ENCODE peak calls at places on chromosomes 1 and 21, in ten cellular contexts. Y is K562, O is stomach, E is GM12892, V is SK-N-SH, P is GM12891, N is GM23338, H is HCT116, F is breast epithelium, W is GM12878. R is an unnamed sample.

GRCh38 chr1:36530791-36531190 is 48.1 kb upstream of the CSF3R start:
- DNase-seq in V (no peak), H (no peak), E (no peak), O (no peak), F (no peak), N (no peak), P (no peak), W (no peak), Y (no peak), R (no peak)

GRCh38 chr1:198918920-198919319 is 280.1 kb downstream of the PTPRC start:
- DNase-seq in H (no peak), V (no peak), E (no peak), P (no peak), W (no peak), O (no peak), N (no peak), F (no peak), Y (no peak), R (no peak)

GRCh38 chr1:17849216-17849615 is 94.1 kb downstream of the ACTL8 start:
- DNase-seq in W (no peak), E (no peak), V (no peak), F (no peak), O (no peak), N (peak), Y (no peak), P (no peak), H (no peak), R (no peak)

GRCh38 chr1:15620155-15620545 is 2.9 kb downstream of the DDI2 start:
- DNase-seq in W (no peak), Y (peak), E (no peak), O (no peak), P (no peak), N (no peak), F (no peak), V (no peak), H (no peak), R (no peak)

GRCh38 chr1:111988743-111989453 is 570 bp downstream of the KCND3 start:
- DNase-seq in H (no peak), V (peak), N (peak), E (no peak), F (no peak), P (no peak), W (no peak), Y (no peak), O (peak), R (peak)

GRCh38 chr1:19156676-19157075 is 53.4 kb downstream of the UBR4 start:
- DNase-seq in W (no peak), O (peak), P (no peak), F (no peak), V (no peak), N (no peak), H (no peak), Y (no peak), E (no peak), R (peak)

GRCh38 chr1:32242341-32242851 is 4.6 kb upstream of the FAM167B start:
- DNase-seq in F (no peak), E (no peak), N (peak), P (no peak), V (peak), H (no peak), Y (no peak), O (no peak), W (no peak), R (peak)

GRCh38 chr1:248856176-248856575 is 2.7 kb downstream of the ZNF692 start:
- DNase-seq in V (no peak), O (no peak), P (no peak), W (no peak), E (no peak), H (no peak), F (no peak), Y (no peak), N (no peak), R (no peak)

GRCh38 chr21:35648512-35648911 is 411.8 kb downstream of the SETD4 start:
- DNase-seq in N (no peak), Y (no peak), O (peak), F (no peak), E (no peak), W (no peak), P (no peak), V (no peak), H (no peak), R (no peak)

GRCh38 chr1:43135857-43136781 is 36.0 kb downstream of the EBNA1BP2 start:
- DNase-seq in E (no peak), H (no peak), Y (no peak), O (no peak), N (no peak), F (no peak), V (no peak), W (no peak), P (no peak), R (no peak)
- TF ChIP-seq POLR2AphosphoS5 in E (no peak), H (no peak), Y (no peak), O (no peak), N (no peak), F (no peak), V (no peak), W (no peak), P (no peak), R (no peak)

DNA sequence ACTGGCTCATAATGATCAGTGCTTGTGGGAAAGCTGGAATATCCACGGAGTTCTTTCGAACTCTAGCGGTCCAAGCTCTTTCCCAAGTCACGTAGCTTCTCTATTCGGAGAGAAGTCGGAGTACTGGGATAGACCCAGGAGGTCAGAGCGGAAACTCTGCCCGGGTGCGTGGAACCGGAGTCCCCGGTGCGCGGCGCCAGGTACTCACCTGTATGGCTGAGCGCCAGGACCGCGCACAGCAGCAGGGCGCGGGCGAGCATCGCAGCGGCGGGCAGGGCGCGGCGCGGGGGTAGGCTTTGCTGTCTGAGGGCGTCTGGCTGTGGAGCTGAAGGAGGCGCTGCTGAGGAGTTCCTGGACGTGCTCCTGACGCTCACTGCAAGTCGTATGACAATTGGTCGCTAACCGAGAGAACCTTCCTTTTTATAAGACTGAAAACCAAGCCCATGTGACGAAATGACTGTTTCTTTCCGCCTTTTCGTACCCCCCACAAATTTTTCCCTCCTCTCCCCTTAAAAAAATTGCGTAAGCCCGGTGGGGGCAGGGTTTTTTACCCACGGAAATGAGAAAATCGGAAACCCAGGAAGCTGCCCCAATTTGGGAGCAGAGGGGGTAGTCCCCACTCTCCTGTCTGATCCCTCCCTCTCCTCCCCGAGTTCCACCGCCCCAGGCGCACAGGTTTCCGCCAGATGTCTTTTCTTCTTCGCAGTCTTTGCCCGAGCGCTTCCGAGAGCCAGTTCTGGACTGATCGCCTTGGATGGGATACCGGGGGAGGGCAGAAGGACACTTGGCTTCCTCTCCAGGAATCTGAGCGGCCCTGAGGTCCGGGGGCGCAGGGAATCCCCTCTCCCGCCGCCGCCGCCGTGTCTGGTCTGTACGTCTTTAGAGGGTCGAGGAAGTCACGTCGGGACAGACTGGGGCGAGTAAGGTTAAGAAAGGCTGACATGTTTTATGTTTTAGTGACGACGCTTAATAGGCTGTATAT is at the start of gene PTGS2:
- DNase-seq in H (peak), P (peak), W (peak), Y (peak), V (peak), F (peak), N (peak), E (peak), O (peak), R (peak)
- TF ChIP-seq POLR2AphosphoS5 in H (peak), P (no peak), W (no peak), Y (no peak), V (peak), F (peak), N (no peak), E (no peak), O (peak), R (peak)

DNA sequence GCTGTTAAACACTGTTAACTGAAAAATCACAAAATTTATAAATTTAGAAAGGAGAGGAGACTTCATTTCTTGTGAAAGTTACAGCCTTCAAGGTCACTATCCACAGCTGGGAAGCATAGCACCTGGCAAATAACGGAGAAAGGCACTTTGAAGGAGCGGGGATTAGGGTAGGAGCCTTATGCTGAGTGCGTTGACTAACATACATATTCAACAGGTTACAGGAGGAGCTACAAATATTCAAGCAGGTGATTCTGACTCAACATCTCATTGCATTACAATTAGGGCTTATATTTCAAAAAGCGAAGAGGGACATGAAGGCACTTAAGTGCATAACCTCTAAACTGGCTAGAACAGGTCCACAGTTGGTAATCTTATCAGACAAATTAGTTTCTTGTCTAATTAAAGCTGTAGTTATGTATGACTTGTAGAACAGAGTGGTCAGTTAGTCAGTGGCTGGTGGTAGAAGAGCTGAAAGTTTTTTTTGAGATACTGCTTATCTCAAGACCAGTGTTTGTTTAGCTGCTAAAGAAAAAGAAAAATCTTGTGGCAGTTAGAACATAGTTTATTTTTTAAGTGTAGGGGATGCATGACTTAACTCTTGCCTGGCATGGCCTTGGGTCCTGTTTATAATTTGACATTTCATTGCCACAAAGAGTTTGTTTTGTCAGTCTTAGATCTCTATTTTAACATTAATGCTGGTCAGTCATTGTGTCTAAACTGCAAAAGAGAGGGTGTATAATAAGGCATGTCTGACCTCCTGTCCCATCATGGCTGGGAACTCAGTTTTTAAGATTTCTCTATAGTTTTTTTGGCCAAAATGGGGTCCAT is 311.5 kb downstream of the DUSP10 start:
- DNase-seq in F (no peak), W (no peak), H (no peak), Y (no peak), E (no peak), N (peak), V (no peak), P (no peak), O (no peak), R (no peak)
- TF ChIP-seq POLR2AphosphoS5 in F (no peak), W (no peak), H (no peak), Y (no peak), E (no peak), N (no peak), V (no peak), P (no peak), O (no peak), R (no peak)

GRCh38 chr1:162674018-162674608 is 41.8 kb downstream of the DDR2 start:
- DNase-seq in Y (no peak), O (no peak), P (no peak), H (no peak), N (no peak), W (no peak), F (no peak), V (no peak), E (no peak), R (no peak)

GRCh38 chr1:162671664-162672415 is 39.6 kb downstream of the DDR2 start:
- DNase-seq in O (no peak), P (no peak), Y (no peak), V (no peak), H (no peak), N (no peak), E (no peak), F (no peak), W (no peak), R (no peak)

GRCh38 chr1:162666006-162666645 is 33.9 kb downstream of the DDR2 start:
- DNase-seq in H (no peak), W (no peak), N (no peak), Y (no peak), E (no peak), V (no peak), P (no peak), O (no peak), F (no peak), R (no peak)

GRCh38 chr1:162672678-162673259 is 40.5 kb downstream of the DDR2 start:
- DNase-seq in P (no peak), Y (no peak), V (no peak), O (no peak), N (no peak), F (no peak), W (no peak), H (no peak), E (no peak), R (no peak)

DNA sequence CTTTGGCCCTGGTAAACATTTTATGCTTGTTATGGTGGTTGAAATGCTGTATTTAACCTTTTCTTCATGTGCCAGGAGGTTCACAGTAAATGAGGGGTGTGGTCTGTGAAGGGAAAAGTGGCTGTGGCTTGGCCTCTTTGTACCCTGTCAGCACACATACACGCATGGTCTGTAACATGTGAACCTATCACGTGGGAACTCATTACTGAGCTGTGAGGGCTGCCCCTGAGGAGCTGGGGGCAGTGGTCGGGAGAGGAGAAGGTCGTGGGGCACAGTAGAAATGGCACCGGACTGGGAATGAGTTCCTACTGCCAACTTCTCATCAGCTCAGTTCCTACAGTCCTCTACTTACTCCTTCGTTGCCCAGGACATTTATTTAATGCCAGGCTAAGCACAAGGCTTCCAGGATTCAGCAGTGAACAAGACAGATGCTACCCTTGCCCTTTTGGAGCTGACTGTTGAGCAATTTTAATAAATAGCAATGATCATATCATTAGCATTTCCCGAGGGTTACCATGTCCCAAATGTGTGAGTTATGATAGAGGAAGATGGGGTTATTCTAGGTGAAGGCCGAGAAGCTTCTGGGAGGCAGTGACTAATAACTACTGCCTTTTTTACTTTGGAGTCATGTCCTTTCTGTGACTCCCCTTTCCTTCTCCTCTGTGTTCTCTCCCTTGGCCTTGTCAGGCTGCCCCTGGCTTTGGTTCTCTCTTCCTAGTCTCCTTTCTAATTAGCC is 38.8 kb downstream of the DDR2 start:
- DNase-seq in E (no peak), N (no peak), F (no peak), W (no peak), P (no peak), V (no peak), O (no peak), H (no peak), Y (no peak), R (no peak)
- TF ChIP-seq POLR2AphosphoS5 in E (no peak), N (no peak), F (peak), W (no peak), P (no peak), V (no peak), O (peak), H (no peak), Y (no peak), R (no peak)